ENCODE peak calls at places on chromosomes 3 and 15, in eight cellular contexts. One of them, this sample, is unnamed.

GRCh38 chr3:115100806-115101205 is 46.3 kb downstream of the ZBTB20 start:
- DNase-seq in NCI-H1092: peak
- DNase-seq in HFF-Myc: no peak
- DNase-seq in nephron progenitor cell: no peak
- DNase-seq in PC-9: no peak
- DNase-seq in GM12891: no peak
- DNase-seq in activated naive CD8-positive, alpha-beta T cell treated with anti-CD3 and anti-CD28 coated beads, Interleukin-2, amount 50 U/mL, for 24 hours: no peak
- DNase-seq in fibroblast of the conjunctiva: no peak
- DNase-seq in this sample: no peak

GRCh38 chr15:37108725-37109124 is 8.4 kb upstream of the MEIS2 start:
- DNase-seq in NCI-H1092: no peak
- DNase-seq in HFF-Myc: no peak
- DNase-seq in nephron progenitor cell: no peak
- DNase-seq in PC-9: no peak
- DNase-seq in GM12891: no peak
- DNase-seq in activated naive CD8-positive, alpha-beta T cell treated with anti-CD3 and anti-CD28 coated beads, Interleukin-2, amount 50 U/mL, for 24 hours: no peak
- DNase-seq in fibroblast of the conjunctiva: no peak
- DNase-seq in this sample: no peak

GRCh38 chr3:189787622-189788021 is 156.4 kb downstream of the TP63 start:
- DNase-seq in NCI-H1092: no peak
- DNase-seq in HFF-Myc: no peak
- DNase-seq in nephron progenitor cell: no peak
- DNase-seq in PC-9: no peak
- DNase-seq in GM12891: no peak
- DNase-seq in activated naive CD8-positive, alpha-beta T cell treated with anti-CD3 and anti-CD28 coated beads, Interleukin-2, amount 50 U/mL, for 24 hours: no peak
- DNase-seq in fibroblast of the conjunctiva: no peak
- DNase-seq in this sample: no peak

GRCh38 chr3:184486614-184487013 is 75.0 kb upstream of the EPHB3 start:
- DNase-seq in NCI-H1092: no peak
- DNase-seq in HFF-Myc: no peak
- DNase-seq in nephron progenitor cell: no peak
- DNase-seq in PC-9: no peak
- DNase-seq in GM12891: no peak
- DNase-seq in activated naive CD8-positive, alpha-beta T cell treated with anti-CD3 and anti-CD28 coated beads, Interleukin-2, amount 50 U/mL, for 24 hours: no peak
- DNase-seq in fibroblast of the conjunctiva: no peak
- DNase-seq in this sample: no peak

GRCh38 chr3:11622846-11623550 is 20.7 kb downstream of the VGLL4 start:
- DNase-seq in NCI-H1092: no peak
- DNase-seq in HFF-Myc: no peak
- DNase-seq in nephron progenitor cell: no peak
- DNase-seq in PC-9: no peak
- DNase-seq in GM12891: no peak
- DNase-seq in activated naive CD8-positive, alpha-beta T cell treated with anti-CD3 and anti-CD28 coated beads, Interleukin-2, amount 50 U/mL, for 24 hours: no peak
- DNase-seq in fibroblast of the conjunctiva: no peak
- DNase-seq in this sample: no peak

GRCh38 chr15:67820147-67820991 is 4.9 kb upstream of the SKOR1 start:
- DNase-seq in NCI-H1092: no peak
- DNase-seq in HFF-Myc: no peak
- DNase-seq in nephron progenitor cell: no peak
- DNase-seq in PC-9: no peak
- DNase-seq in GM12891: no peak
- DNase-seq in activated naive CD8-positive, alpha-beta T cell treated with anti-CD3 and anti-CD28 coated beads, Interleukin-2, amount 50 U/mL, for 24 hours: no peak
- DNase-seq in fibroblast of the conjunctiva: no peak
- DNase-seq in this sample: no peak

GRCh38 chr3:111326144-111326995 is 215.6 kb upstream of the CD96 start:
- DNase-seq in NCI-H1092: no peak
- DNase-seq in HFF-Myc: peak
- DNase-seq in nephron progenitor cell: no peak
- DNase-seq in PC-9: no peak
- DNase-seq in GM12891: no peak
- DNase-seq in activated naive CD8-positive, alpha-beta T cell treated with anti-CD3 and anti-CD28 coated beads, Interleukin-2, amount 50 U/mL, for 24 hours: peak
- DNase-seq in fibroblast of the conjunctiva: peak
- DNase-seq in this sample: no peak

GRCh38 chr3:94716326-94717018 is 653.6 kb downstream of the NSUN3 start:
- DNase-seq in NCI-H1092: no peak
- DNase-seq in HFF-Myc: no peak
- DNase-seq in nephron progenitor cell: no peak
- DNase-seq in PC-9: no peak
- DNase-seq in GM12891: no peak
- DNase-seq in activated naive CD8-positive, alpha-beta T cell treated with anti-CD3 and anti-CD28 coated beads, Interleukin-2, amount 50 U/mL, for 24 hours: no peak
- DNase-seq in fibroblast of the conjunctiva: no peak
- DNase-seq in this sample: no peak

GRCh38 chr3:45551214-45552010 is 43.1 kb upstream of the LIMD1 start:
- DNase-seq in NCI-H1092: no peak
- DNase-seq in HFF-Myc: no peak
- DNase-seq in nephron progenitor cell: no peak
- DNase-seq in PC-9: peak
- DNase-seq in GM12891: no peak
- DNase-seq in activated naive CD8-positive, alpha-beta T cell treated with anti-CD3 and anti-CD28 coated beads, Interleukin-2, amount 50 U/mL, for 24 hours: no peak
- DNase-seq in fibroblast of the conjunctiva: peak
- DNase-seq in this sample: no peak

GRCh38 chr3:127053026-127053425 is 70.1 kb downstream of the PLXNA1 start:
- DNase-seq in NCI-H1092: no peak
- DNase-seq in HFF-Myc: no peak
- DNase-seq in nephron progenitor cell: no peak
- DNase-seq in PC-9: no peak
- DNase-seq in GM12891: no peak
- DNase-seq in activated naive CD8-positive, alpha-beta T cell treated with anti-CD3 and anti-CD28 coated beads, Interleukin-2, amount 50 U/mL, for 24 hours: no peak
- DNase-seq in fibroblast of the conjunctiva: no peak
- DNase-seq in this sample: no peak

GRCh38 chr15:88982304-88982945 is 69.2 kb upstream of the MFGE8 start:
- DNase-seq in NCI-H1092: no peak
- DNase-seq in HFF-Myc: no peak
- DNase-seq in nephron progenitor cell: no peak
- DNase-seq in PC-9: peak
- DNase-seq in GM12891: peak
- DNase-seq in activated naive CD8-positive, alpha-beta T cell treated with anti-CD3 and anti-CD28 coated beads, Interleukin-2, amount 50 U/mL, for 24 hours: no peak
- DNase-seq in fibroblast of the conjunctiva: peak
- DNase-seq in this sample: no peak

GRCh38 chr3:42192334-42193200 is 73.4 kb downstream of the CCK start:
- DNase-seq in NCI-H1092: no peak
- DNase-seq in HFF-Myc: no peak
- DNase-seq in nephron progenitor cell: no peak
- DNase-seq in PC-9: no peak
- DNase-seq in GM12891: no peak
- DNase-seq in activated naive CD8-positive, alpha-beta T cell treated with anti-CD3 and anti-CD28 coated beads, Interleukin-2, amount 50 U/mL, for 24 hours: no peak
- DNase-seq in fibroblast of the conjunctiva: no peak
- DNase-seq in this sample: no peak

GRCh38 chr3:171876651-171877272 is 33.6 kb downstream of the TMEM212 start:
- DNase-seq in NCI-H1092: no peak
- DNase-seq in HFF-Myc: peak
- DNase-seq in nephron progenitor cell: no peak
- DNase-seq in PC-9: no peak
- DNase-seq in GM12891: no peak
- DNase-seq in activated naive CD8-positive, alpha-beta T cell treated with anti-CD3 and anti-CD28 coated beads, Interleukin-2, amount 50 U/mL, for 24 hours: no peak
- DNase-seq in fibroblast of the conjunctiva: peak
- DNase-seq in this sample: no peak

GRCh38 chr3:44455318-44455717 is 22.2 kb downstream of the ZNF445 start:
- DNase-seq in NCI-H1092: no peak
- DNase-seq in HFF-Myc: no peak
- DNase-seq in nephron progenitor cell: no peak
- DNase-seq in PC-9: no peak
- DNase-seq in GM12891: no peak
- DNase-seq in activated naive CD8-positive, alpha-beta T cell treated with anti-CD3 and anti-CD28 coated beads, Interleukin-2, amount 50 U/mL, for 24 hours: no peak
- DNase-seq in fibroblast of the conjunctiva: no peak
- DNase-seq in this sample: no peak

GRCh38 chr3:30752961-30753360 is 141.5 kb downstream of the GADL1 start:
- DNase-seq in NCI-H1092: no peak
- DNase-seq in HFF-Myc: no peak
- DNase-seq in nephron progenitor cell: no peak
- DNase-seq in PC-9: peak
- DNase-seq in GM12891: no peak
- DNase-seq in activated naive CD8-positive, alpha-beta T cell treated with anti-CD3 and anti-CD28 coated beads, Interleukin-2, amount 50 U/mL, for 24 hours: no peak
- DNase-seq in fibroblast of the conjunctiva: peak
- DNase-seq in this sample: no peak

GRCh38 chr15:79954659-79955058 is 16.3 kb downstream of the BCL2A1 start:
- DNase-seq in NCI-H1092: no peak
- DNase-seq in HFF-Myc: no peak
- DNase-seq in nephron progenitor cell: no peak
- DNase-seq in PC-9: no peak
- DNase-seq in GM12891: no peak
- DNase-seq in activated naive CD8-positive, alpha-beta T cell treated with anti-CD3 and anti-CD28 coated beads, Interleukin-2, amount 50 U/mL, for 24 hours: no peak
- DNase-seq in fibroblast of the conjunctiva: no peak
- DNase-seq in this sample: no peak

GRCh38 chr3:132231633-132232032 is 85.6 kb upstream of the ACP3 start:
- DNase-seq in NCI-H1092: no peak
- DNase-seq in HFF-Myc: no peak
- DNase-seq in nephron progenitor cell: no peak
- DNase-seq in PC-9: peak
- DNase-seq in GM12891: no peak
- DNase-seq in activated naive CD8-positive, alpha-beta T cell treated with anti-CD3 and anti-CD28 coated beads, Interleukin-2, amount 50 U/mL, for 24 hours: no peak
- DNase-seq in fibroblast of the conjunctiva: no peak
- DNase-seq in this sample: no peak

GRCh38 chr3:123020709-123021108 is 6.9 kb downstream of the SEMA5B start:
- DNase-seq in NCI-H1092: no peak
- DNase-seq in HFF-Myc: no peak
- DNase-seq in nephron progenitor cell: no peak
- DNase-seq in PC-9: no peak
- DNase-seq in GM12891: no peak
- DNase-seq in activated naive CD8-positive, alpha-beta T cell treated with anti-CD3 and anti-CD28 coated beads, Interleukin-2, amount 50 U/mL, for 24 hours: no peak
- DNase-seq in fibroblast of the conjunctiva: no peak
- DNase-seq in this sample: no peak

GRCh38 chr3:127637546-127637945 is 8.6 kb downstream of the PODXL2 start:
- DNase-seq in NCI-H1092: no peak
- DNase-seq in HFF-Myc: no peak
- DNase-seq in nephron progenitor cell: no peak
- DNase-seq in PC-9: no peak
- DNase-seq in GM12891: peak
- DNase-seq in activated naive CD8-positive, alpha-beta T cell treated with anti-CD3 and anti-CD28 coated beads, Interleukin-2, amount 50 U/mL, for 24 hours: no peak
- DNase-seq in fibroblast of the conjunctiva: no peak
- DNase-seq in this sample: no peak

GRCh38 chr15:42084465-42085235 is 9.7 kb downstream of the PLA2G4D start:
- DNase-seq in NCI-H1092: peak
- DNase-seq in HFF-Myc: no peak
- DNase-seq in nephron progenitor cell: peak
- DNase-seq in PC-9: peak
- DNase-seq in GM12891: peak
- DNase-seq in activated naive CD8-positive, alpha-beta T cell treated with anti-CD3 and anti-CD28 coated beads, Interleukin-2, amount 50 U/mL, for 24 hours: peak
- DNase-seq in fibroblast of the conjunctiva: peak
- DNase-seq in this sample: peak

GRCh38 chr3:113084777-113085176 is 94.0 kb downstream of the GTPBP8 start:
- DNase-seq in NCI-H1092: no peak
- DNase-seq in HFF-Myc: peak
- DNase-seq in nephron progenitor cell: no peak
- DNase-seq in PC-9: no peak
- DNase-seq in GM12891: no peak
- DNase-seq in activated naive CD8-positive, alpha-beta T cell treated with anti-CD3 and anti-CD28 coated beads, Interleukin-2, amount 50 U/mL, for 24 hours: no peak
- DNase-seq in fibroblast of the conjunctiva: peak
- DNase-seq in this sample: no peak

GRCh38 chr15:31486906-31487695 is 160.5 kb downstream of the KLF13 start:
- DNase-seq in NCI-H1092: no peak
- DNase-seq in HFF-Myc: no peak
- DNase-seq in nephron progenitor cell: no peak
- DNase-seq in PC-9: no peak
- DNase-seq in GM12891: no peak
- DNase-seq in activated naive CD8-positive, alpha-beta T cell treated with anti-CD3 and anti-CD28 coated beads, Interleukin-2, amount 50 U/mL, for 24 hours: no peak
- DNase-seq in fibroblast of the conjunctiva: no peak
- DNase-seq in this sample: no peak

GRCh38 chr3:15499536-15499935 is 22.0 kb downstream of the COLQ start:
- DNase-seq in NCI-H1092: no peak
- DNase-seq in HFF-Myc: no peak
- DNase-seq in nephron progenitor cell: no peak
- DNase-seq in PC-9: no peak
- DNase-seq in GM12891: no peak
- DNase-seq in activated naive CD8-positive, alpha-beta T cell treated with anti-CD3 and anti-CD28 coated beads, Interleukin-2, amount 50 U/mL, for 24 hours: no peak
- DNase-seq in fibroblast of the conjunctiva: no peak
- DNase-seq in this sample: no peak

GRCh38 chr15:70778258-70779076 is 15.1 kb upstream of the UACA start:
- DNase-seq in NCI-H1092: no peak
- DNase-seq in HFF-Myc: no peak
- DNase-seq in nephron progenitor cell: no peak
- DNase-seq in PC-9: no peak
- DNase-seq in GM12891: no peak
- DNase-seq in activated naive CD8-positive, alpha-beta T cell treated with anti-CD3 and anti-CD28 coated beads, Interleukin-2, amount 50 U/mL, for 24 hours: no peak
- DNase-seq in fibroblast of the conjunctiva: no peak
- DNase-seq in this sample: no peak

GRCh38 chr3:161413127-161413854 is 42.0 kb upstream of the SPTSSB start:
- DNase-seq in NCI-H1092: no peak
- DNase-seq in HFF-Myc: no peak
- DNase-seq in nephron progenitor cell: no peak
- DNase-seq in PC-9: no peak
- DNase-seq in GM12891: no peak
- DNase-seq in activated naive CD8-positive, alpha-beta T cell treated with anti-CD3 and anti-CD28 coated beads, Interleukin-2, amount 50 U/mL, for 24 hours: no peak
- DNase-seq in fibroblast of the conjunctiva: peak
- DNase-seq in this sample: no peak

GRCh38 chr3:33482126-33482525 is 41.9 kb upstream of the UBP1 start:
- DNase-seq in NCI-H1092: no peak
- DNase-seq in HFF-Myc: no peak
- DNase-seq in nephron progenitor cell: no peak
- DNase-seq in PC-9: no peak
- DNase-seq in GM12891: no peak
- DNase-seq in activated naive CD8-positive, alpha-beta T cell treated with anti-CD3 and anti-CD28 coated beads, Interleukin-2, amount 50 U/mL, for 24 hours: no peak
- DNase-seq in fibroblast of the conjunctiva: peak
- DNase-seq in this sample: no peak

GRCh38 chr15:34647569-34648334 is 64.3 kb upstream of the GOLGA8B start:
- DNase-seq in NCI-H1092: no peak
- DNase-seq in HFF-Myc: no peak
- DNase-seq in nephron progenitor cell: no peak
- DNase-seq in PC-9: no peak
- DNase-seq in GM12891: no peak
- DNase-seq in activated naive CD8-positive, alpha-beta T cell treated with anti-CD3 and anti-CD28 coated beads, Interleukin-2, amount 50 U/mL, for 24 hours: no peak
- DNase-seq in fibroblast of the conjunctiva: no peak
- DNase-seq in this sample: no peak

GRCh38 chr3:189808246-189809007 is 177.2 kb downstream of the TP63 start:
- DNase-seq in NCI-H1092: no peak
- DNase-seq in HFF-Myc: no peak
- DNase-seq in nephron progenitor cell: no peak
- DNase-seq in PC-9: no peak
- DNase-seq in GM12891: no peak
- DNase-seq in activated naive CD8-positive, alpha-beta T cell treated with anti-CD3 and anti-CD28 coated beads, Interleukin-2, amount 50 U/mL, for 24 hours: no peak
- DNase-seq in fibroblast of the conjunctiva: no peak
- DNase-seq in this sample: no peak

GRCh38 chr15:79674124-79674465 is 222.7 kb downstream of the MTHFS start:
- DNase-seq in NCI-H1092: no peak
- DNase-seq in HFF-Myc: no peak
- DNase-seq in nephron progenitor cell: no peak
- DNase-seq in PC-9: no peak
- DNase-seq in GM12891: no peak
- DNase-seq in activated naive CD8-positive, alpha-beta T cell treated with anti-CD3 and anti-CD28 coated beads, Interleukin-2, amount 50 U/mL, for 24 hours: no peak
- DNase-seq in fibroblast of the conjunctiva: no peak
- DNase-seq in this sample: no peak

GRCh38 chr3:30285188-30286006 is 321.0 kb upstream of the TGFBR2 start:
- DNase-seq in NCI-H1092: no peak
- DNase-seq in HFF-Myc: no peak
- DNase-seq in nephron progenitor cell: no peak
- DNase-seq in PC-9: no peak
- DNase-seq in GM12891: no peak
- DNase-seq in activated naive CD8-positive, alpha-beta T cell treated with anti-CD3 and anti-CD28 coated beads, Interleukin-2, amount 50 U/mL, for 24 hours: no peak
- DNase-seq in fibroblast of the conjunctiva: no peak
- DNase-seq in this sample: no peak

GRCh38 chr15:99436472-99437314 is 129.1 kb upstream of the MEF2A start:
- DNase-seq in NCI-H1092: no peak
- DNase-seq in HFF-Myc: no peak
- DNase-seq in nephron progenitor cell: no peak
- DNase-seq in PC-9: no peak
- DNase-seq in GM12891: no peak
- DNase-seq in activated naive CD8-positive, alpha-beta T cell treated with anti-CD3 and anti-CD28 coated beads, Interleukin-2, amount 50 U/mL, for 24 hours: no peak
- DNase-seq in fibroblast of the conjunctiva: no peak
- DNase-seq in this sample: no peak

GRCh38 chr3:10729439-10729838 is 86.6 kb upstream of the SLC6A11 start:
- DNase-seq in NCI-H1092: no peak
- DNase-seq in HFF-Myc: no peak
- DNase-seq in nephron progenitor cell: no peak
- DNase-seq in PC-9: no peak
- DNase-seq in GM12891: no peak
- DNase-seq in activated naive CD8-positive, alpha-beta T cell treated with anti-CD3 and anti-CD28 coated beads, Interleukin-2, amount 50 U/mL, for 24 hours: no peak
- DNase-seq in fibroblast of the conjunctiva: no peak
- DNase-seq in this sample: no peak

GRCh38 chr15:85689729-85690128 is 105.0 kb downstream of the KLHL25 start:
- DNase-seq in NCI-H1092: no peak
- DNase-seq in HFF-Myc: peak
- DNase-seq in nephron progenitor cell: peak
- DNase-seq in PC-9: no peak
- DNase-seq in GM12891: no peak
- DNase-seq in activated naive CD8-positive, alpha-beta T cell treated with anti-CD3 and anti-CD28 coated beads, Interleukin-2, amount 50 U/mL, for 24 hours: peak
- DNase-seq in fibroblast of the conjunctiva: peak
- DNase-seq in this sample: no peak

This sample was measured in amygdala.